ENCODE peak calls at places on chromosomes 4 and X, in four cellular contexts. One of them, this sample, is unnamed.

GRCh38 chr4:6767341-6767724 is 15.2 kb upstream of the KIAA0232 start:
- DNase-seq in cardiac muscle cell: no peak
- DNase-seq in epithelial cell of prostate: no peak
- DNase-seq in aorta: no peak
- DNase-seq in this sample: no peak

GRCh38 chrX:45264865-45265264 is 64.2 kb upstream of the DIPK2B start:
- DNase-seq in cardiac muscle cell: peak; percentile 4
- DNase-seq in epithelial cell of prostate: no peak
- DNase-seq in aorta: no peak
- DNase-seq in this sample: no peak

GRCh38 chrX:10155137-10155536 is 1.6 kb upstream of the CLCN4 start:
- DNase-seq in cardiac muscle cell: no peak
- DNase-seq in epithelial cell of prostate: no peak
- DNase-seq in aorta: no peak
- DNase-seq in this sample: no peak

GRCh38 chr4:134070174-134070573 is 131.4 kb downstream of the PABPC4L start:
- DNase-seq in cardiac muscle cell: no peak
- DNase-seq in epithelial cell of prostate: no peak
- DNase-seq in aorta: no peak
- DNase-seq in this sample: no peak

GRCh38 chr4:52573551-52573950 is 85.5 kb downstream of the USP46 start:
- DNase-seq in cardiac muscle cell: no peak
- DNase-seq in epithelial cell of prostate: no peak
- DNase-seq in aorta: no peak
- DNase-seq in this sample: no peak

GRCh38 chr4:42392436-42392835 is 4.9 kb upstream of the SHISA3 start:
- DNase-seq in cardiac muscle cell: no peak
- DNase-seq in epithelial cell of prostate: no peak
- DNase-seq in aorta: no peak
- DNase-seq in this sample: no peak

GRCh38 chrX:148049441-148049840 is 68.3 kb downstream of the FMR1NB start:
- DNase-seq in cardiac muscle cell: peak; percentile 48
- DNase-seq in epithelial cell of prostate: no peak
- DNase-seq in aorta: no peak
- DNase-seq in this sample: no peak

GRCh38 chrX:11472879-11473278 is 179.7 kb downstream of the AMELX start:
- DNase-seq in cardiac muscle cell: peak; percentile 54
- DNase-seq in epithelial cell of prostate: no peak
- DNase-seq in aorta: no peak
- DNase-seq in this sample: no peak

GRCh38 chr4:54933579-54933978 is 191.8 kb downstream of the KDR start:
- DNase-seq in cardiac muscle cell: no peak
- DNase-seq in epithelial cell of prostate: no peak
- DNase-seq in aorta: no peak
- DNase-seq in this sample: no peak

GRCh38 chr4:153684182-153685073 is at the start of gene TLR2:
- DNase-seq in cardiac muscle cell: peak; percentile 26
- DNase-seq in epithelial cell of prostate: no peak
- DNase-seq in aorta: peak; percentile 91
- DNase-seq in this sample: peak; percentile 99

GRCh38 chr4:174663254-174663653 is 141.0 kb upstream of the HPGD start:
- DNase-seq in cardiac muscle cell: peak; percentile 38
- DNase-seq in epithelial cell of prostate: no peak
- DNase-seq in aorta: no peak
- DNase-seq in this sample: no peak

GRCh38 chr4:152734015-152734698 is 45.4 kb downstream of the TIGD4 start:
- DNase-seq in cardiac muscle cell: no peak
- DNase-seq in epithelial cell of prostate: no peak
- DNase-seq in aorta: no peak
- DNase-seq in this sample: no peak

GRCh38 chrX:50108264-50108663 is 92.5 kb downstream of the AKAP4 start:
- DNase-seq in cardiac muscle cell: no peak
- DNase-seq in epithelial cell of prostate: no peak
- DNase-seq in aorta: no peak
- DNase-seq in this sample: no peak

GRCh38 chrX:20066968-20067708 is 49.6 kb downstream of the MAP7D2 start:
- DNase-seq in cardiac muscle cell: peak; percentile 53
- DNase-seq in epithelial cell of prostate: no peak
- DNase-seq in aorta: no peak
- DNase-seq in this sample: no peak

GRCh38 chr4:147765121-147765521 is 33.2 kb downstream of the ARHGAP10 start:
- DNase-seq in cardiac muscle cell: no peak
- DNase-seq in epithelial cell of prostate: no peak
- DNase-seq in aorta: no peak
- DNase-seq in this sample: no peak

GRCh38 chrX:10022580-10023245 is 55.6 kb downstream of the CLDN34 start:
- DNase-seq in cardiac muscle cell: peak; percentile 88
- DNase-seq in epithelial cell of prostate: no peak
- DNase-seq in aorta: no peak
- DNase-seq in this sample: no peak

GRCh38 chr4:155220025-155220424 is 11.6 kb downstream of the NPY2R start:
- DNase-seq in cardiac muscle cell: no peak
- DNase-seq in epithelial cell of prostate: no peak
- DNase-seq in aorta: no peak
- DNase-seq in this sample: no peak

GRCh38 chr4:2043396-2044118 is 15.6 kb upstream of the NAT8L start:
- DNase-seq in cardiac muscle cell: no peak
- DNase-seq in epithelial cell of prostate: no peak
- DNase-seq in aorta: no peak
- DNase-seq in this sample: no peak

GRCh38 chrX:43005561-43005960 is 227.6 kb upstream of the PPP1R2C start:
- DNase-seq in cardiac muscle cell: no peak
- DNase-seq in epithelial cell of prostate: no peak
- DNase-seq in aorta: no peak
- DNase-seq in this sample: no peak

GRCh38 chr4:175412161-175412560 is 399.9 kb downstream of the GPM6A start:
- DNase-seq in cardiac muscle cell: no peak
- DNase-seq in epithelial cell of prostate: no peak
- DNase-seq in aorta: no peak
- DNase-seq in this sample: peak; percentile 10

GRCh38 chr4:48571471-48571870 is 81.4 kb downstream of the ZAR1 start:
- DNase-seq in cardiac muscle cell: no peak
- DNase-seq in epithelial cell of prostate: no peak
- DNase-seq in aorta: no peak
- DNase-seq in this sample: no peak

GRCh38 chr4:14247767-14248166 is 620.2 kb upstream of the BOD1L1 start:
- DNase-seq in cardiac muscle cell: no peak
- DNase-seq in epithelial cell of prostate: no peak
- DNase-seq in aorta: no peak
- DNase-seq in this sample: no peak

GRCh38 chrX:150548684-150549083 is 19.7 kb upstream of the MTM1 start:
- DNase-seq in cardiac muscle cell: no peak
- DNase-seq in epithelial cell of prostate: peak; percentile 16
- DNase-seq in aorta: no peak
- DNase-seq in this sample: no peak

GRCh38 chrX:70664726-70665125 is 220.1 kb downstream of the DLG3 start:
- DNase-seq in cardiac muscle cell: peak; percentile 40
- DNase-seq in epithelial cell of prostate: no peak
- DNase-seq in aorta: no peak
- DNase-seq in this sample: no peak

GRCh38 chr4:42284030-42284429 is 113.3 kb upstream of the SHISA3 start:
- DNase-seq in cardiac muscle cell: no peak
- DNase-seq in epithelial cell of prostate: no peak
- DNase-seq in aorta: no peak
- DNase-seq in this sample: no peak

GRCh38 chr4:98994474-98995182 is 893 bp upstream of the METAP1 start:
- DNase-seq in cardiac muscle cell: peak; percentile 18
- DNase-seq in epithelial cell of prostate: no peak
- DNase-seq in aorta: no peak
- DNase-seq in this sample: no peak

GRCh38 chr4:41069268-41069667 is 145.1 kb downstream of the APBB2 start:
- DNase-seq in cardiac muscle cell: peak; percentile 43
- DNase-seq in epithelial cell of prostate: no peak
- DNase-seq in aorta: no peak
- DNase-seq in this sample: no peak

GRCh38 chr4:115944146-115944905 is 830.9 kb upstream of the NDST4 start:
- DNase-seq in cardiac muscle cell: no peak
- DNase-seq in epithelial cell of prostate: no peak
- DNase-seq in aorta: no peak
- DNase-seq in this sample: no peak

GRCh38 chrX:110317820-110318663 is at the start of gene AMMECR1:
- DNase-seq in cardiac muscle cell: peak; percentile 87
- DNase-seq in epithelial cell of prostate: peak; percentile 12
- DNase-seq in aorta: peak; percentile 91
- DNase-seq in this sample: peak; percentile 81

GRCh38 chr4:46931981-46932380 is 22.9 kb upstream of the COX7B2 start:
- DNase-seq in cardiac muscle cell: peak; percentile 58
- DNase-seq in epithelial cell of prostate: no peak
- DNase-seq in aorta: no peak
- DNase-seq in this sample: no peak

GRCh38 chrX:49171752-49172279 is at the start of gene PLP2:
- DNase-seq in cardiac muscle cell: peak; percentile 35
- DNase-seq in epithelial cell of prostate: no peak
- DNase-seq in aorta: peak; percentile 90
- DNase-seq in this sample: peak; percentile 89

GRCh38 chr4:56077676-56078075 is 128.9 kb downstream of the CEP135 start:
- DNase-seq in cardiac muscle cell: peak; percentile 37
- DNase-seq in epithelial cell of prostate: no peak
- DNase-seq in aorta: no peak
- DNase-seq in this sample: no peak

GRCh38 chr4:47915378-47915777 is 995 bp upstream of the NFXL1 start:
- DNase-seq in cardiac muscle cell: no peak
- DNase-seq in epithelial cell of prostate: no peak
- DNase-seq in aorta: no peak
- DNase-seq in this sample: no peak

GRCh38 chr4:26522478-26522877 is 32.2 kb upstream of the CCKAR start:
- DNase-seq in cardiac muscle cell: no peak
- DNase-seq in epithelial cell of prostate: no peak
- DNase-seq in aorta: no peak
- DNase-seq in this sample: no peak

GRCh38 chr4:26525751-26526150 is 35.5 kb upstream of the CCKAR start:
- DNase-seq in cardiac muscle cell: no peak
- DNase-seq in epithelial cell of prostate: no peak
- DNase-seq in aorta: no peak
- DNase-seq in this sample: no peak

GRCh38 chr4:26525136-26525535 is 34.9 kb upstream of the CCKAR start:
- DNase-seq in cardiac muscle cell: peak; percentile 14
- DNase-seq in epithelial cell of prostate: no peak
- DNase-seq in aorta: no peak
- DNase-seq in this sample: no peak

GRCh38 chr4:26520728-26521442 is 30.6 kb upstream of the CCKAR start:
- DNase-seq in cardiac muscle cell: no peak
- DNase-seq in epithelial cell of prostate: peak; percentile 29
- DNase-seq in aorta: no peak
- DNase-seq in this sample: no peak

GRCh38 chr4:26524001-26524400 is 33.7 kb upstream of the CCKAR start:
- DNase-seq in cardiac muscle cell: no peak
- DNase-seq in epithelial cell of prostate: no peak
- DNase-seq in aorta: no peak
- DNase-seq in this sample: no peak
- H3K27ac ChIP-seq in cardiac muscle cell: no peak overlapping the region
- H3K27ac ChIP-seq in epithelial cell of prostate: no peak overlapping the region
- H3K27ac ChIP-seq in aorta: no peak overlapping the region
- H3K27ac ChIP-seq in this sample: no peak overlapping the region

GRCh38 chr4:185793716-185794115 is 18.3 kb downstream of the SORBS2 start:
- DNase-seq in cardiac muscle cell: no peak
- DNase-seq in epithelial cell of prostate: no peak
- DNase-seq in aorta: no peak
- DNase-seq in this sample: no peak
- H3K27ac ChIP-seq in cardiac muscle cell: no peak overlapping the region
- H3K27ac ChIP-seq in epithelial cell of prostate: no peak overlapping the region
- H3K27ac ChIP-seq in aorta: no peak overlapping the region
- H3K27ac ChIP-seq in this sample: no peak overlapping the region

DNA sequence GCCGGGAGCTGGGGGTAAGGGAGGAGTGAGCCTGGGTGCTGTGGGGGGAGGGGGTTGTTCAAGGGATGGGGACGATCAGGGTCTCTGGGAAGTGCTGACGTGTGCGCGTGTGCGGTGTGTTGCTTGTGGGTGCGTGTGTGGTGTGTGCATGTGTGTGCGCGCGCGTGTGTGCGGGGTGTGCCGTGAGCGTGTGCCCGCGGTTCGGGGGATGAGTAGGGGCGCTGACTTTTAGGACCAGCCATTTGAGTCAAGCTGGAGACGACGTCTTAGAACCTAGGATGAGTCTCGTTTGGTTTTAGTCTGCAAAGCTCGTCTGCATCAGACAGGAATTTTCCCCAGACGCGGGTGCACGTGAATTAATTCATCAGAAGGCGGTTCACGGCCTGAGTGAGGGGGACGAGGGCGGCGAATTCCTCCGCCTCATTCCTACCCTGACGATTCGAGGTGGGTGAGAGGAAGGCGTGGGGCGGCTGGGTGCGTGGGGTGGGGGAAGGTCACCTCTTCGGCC is 950 bp upstream of the TMEM271 start:
- DNase-seq in cardiac muscle cell: no peak
- DNase-seq in epithelial cell of prostate: no peak
- DNase-seq in aorta: no peak
- DNase-seq in this sample: no peak
- H3K27ac ChIP-seq in cardiac muscle cell: no peak overlapping the region
- H3K27ac ChIP-seq in epithelial cell of prostate: no peak overlapping the region
- H3K27ac ChIP-seq in aorta: no peak overlapping the region
- H3K27ac ChIP-seq in this sample: no peak overlapping the region

DNA sequence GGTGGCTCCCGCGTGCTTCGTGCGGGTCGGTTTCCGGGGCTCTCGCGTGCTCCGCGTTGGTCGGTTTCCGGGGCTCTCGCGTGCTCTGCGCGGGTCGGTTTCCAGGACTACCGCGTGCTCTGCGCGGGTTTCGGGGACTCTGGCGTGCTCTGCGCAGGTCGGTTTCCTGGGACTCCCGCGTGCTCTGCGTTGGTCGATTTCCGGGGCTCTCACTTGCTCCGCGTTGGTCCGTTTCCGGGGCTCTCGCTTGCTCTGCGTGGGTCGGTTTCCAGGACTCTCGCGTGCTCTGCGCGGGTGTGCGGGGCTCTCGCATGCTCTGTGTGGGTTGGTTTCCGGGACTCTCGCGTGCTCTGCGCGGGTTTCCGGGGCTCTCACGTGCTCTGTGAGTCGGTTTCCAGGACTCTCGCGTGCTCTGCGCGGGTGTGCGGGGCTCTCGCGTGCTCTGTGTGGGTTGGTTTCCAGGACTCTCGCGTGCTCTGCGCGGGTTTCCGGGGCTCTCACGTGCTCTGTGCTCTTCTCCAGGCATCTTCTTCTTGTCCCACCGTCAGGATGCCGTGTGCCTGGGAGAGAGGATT is 109.9 kb upstream of the LRPAP1 start:
- DNase-seq in cardiac muscle cell: no peak
- DNase-seq in epithelial cell of prostate: no peak
- DNase-seq in aorta: no peak
- DNase-seq in this sample: peak; percentile 69
- H3K27ac ChIP-seq in cardiac muscle cell: no peak overlapping the region
- H3K27ac ChIP-seq in epithelial cell of prostate: no peak overlapping the region
- H3K27ac ChIP-seq in aorta: no peak overlapping the region
- H3K27ac ChIP-seq in this sample: no peak overlapping the region

GRCh38 chr4:139904406-139904805 is 238.8 kb downstream of the MGST2 start:
- DNase-seq in cardiac muscle cell: no peak
- DNase-seq in epithelial cell of prostate: no peak
- DNase-seq in aorta: no peak
- DNase-seq in this sample: no peak

GRCh38 chr4:139902328-139903217 is 237.0 kb downstream of the MGST2 start:
- DNase-seq in cardiac muscle cell: no peak
- DNase-seq in epithelial cell of prostate: no peak
- DNase-seq in aorta: no peak
- DNase-seq in this sample: no peak

GRCh38 chr4:139903845-139904244 is 238.2 kb downstream of the MGST2 start:
- DNase-seq in cardiac muscle cell: no peak
- DNase-seq in epithelial cell of prostate: no peak
- DNase-seq in aorta: no peak
- DNase-seq in this sample: no peak

GRCh38 chr4:139907001-139907809 is 241.6 kb downstream of the MGST2 start:
- DNase-seq in cardiac muscle cell: no peak
- DNase-seq in epithelial cell of prostate: no peak
- DNase-seq in aorta: no peak
- DNase-seq in this sample: no peak

GRCh38 chr4:139905489-139905888 is 239.9 kb downstream of the MGST2 start:
- DNase-seq in cardiac muscle cell: no peak
- DNase-seq in epithelial cell of prostate: no peak
- DNase-seq in aorta: no peak
- DNase-seq in this sample: no peak
- H3K27ac ChIP-seq in cardiac muscle cell: no peak overlapping the region
- H3K27ac ChIP-seq in epithelial cell of prostate: no peak overlapping the region
- H3K27ac ChIP-seq in aorta: no peak overlapping the region
- H3K27ac ChIP-seq in this sample: no peak overlapping the region